ENCODE peak calls at places on chromosomes 3 and 15, in four cellular contexts. X is fibroblast of lung, J is AG04450, P is HepG2. U is an unnamed sample.

GRCh38 chr3:109257269-109257668 is 59.0 kb downstream of the DPPA2 start:
- DNase-seq in X (peak; percentile 84), J (peak; percentile 10), P (no peak), U (no peak)

GRCh38 chr3:17913349-17913748 is 170.9 kb upstream of the TBC1D5 start:
- DNase-seq in X (no peak), J (no peak), P (no peak), U (no peak)

GRCh38 chr15:49255966-49256759 is 86.1 kb downstream of the GALK2 start:
- DNase-seq in X (peak; percentile 91), J (peak; percentile 45), P (no peak), U (no peak)

GRCh38 chr3:150050510-150050909 is 79.8 kb upstream of the PFN2 start:
- DNase-seq in X (no peak), J (no peak), P (no peak), U (no peak)

GRCh38 chr15:94174399-94174802 is 57.0 kb upstream of the MCTP2 start:
- DNase-seq in X (peak; percentile 8), J (peak; percentile 50), P (no peak), U (no peak)

GRCh38 chr3:94065819-94066218 is 3.0 kb downstream of the NSUN3 start:
- DNase-seq in X (no peak), J (no peak), P (no peak), U (no peak)

GRCh38 chr3:45546636-45547201 is 47.8 kb upstream of the LIMD1 start:
- DNase-seq in X (no peak), J (no peak), P (peak; percentile 16), U (no peak)

GRCh38 chr3:149678365-149678948 is 20.6 kb upstream of the WWTR1 start:
- DNase-seq in X (no peak), J (no peak), P (no peak), U (no peak)

GRCh38 chr3:125132815-125133214 is 77.0 kb upstream of the HEG1 start:
- DNase-seq in X (no peak), J (no peak), P (no peak), U (no peak)

GRCh38 chr3:37223084-37223975 is 48.9 kb upstream of the LRRFIP2 start:
- DNase-seq in X (no peak), J (no peak), P (peak; percentile 29), U (no peak)

GRCh38 chr3:107272471-107272870 is 104.8 kb upstream of the CCDC54 start:
- DNase-seq in X (no peak), J (no peak), P (no peak), U (no peak)

GRCh38 chr3:150059241-150059640 is 88.5 kb upstream of the PFN2 start:
- DNase-seq in X (no peak), J (no peak), P (no peak), U (no peak)

GRCh38 chr3:149487598-149488197 is 13.2 kb downstream of the TM4SF4 start:
- DNase-seq in X (no peak), J (no peak), P (no peak), U (no peak)

DNA sequence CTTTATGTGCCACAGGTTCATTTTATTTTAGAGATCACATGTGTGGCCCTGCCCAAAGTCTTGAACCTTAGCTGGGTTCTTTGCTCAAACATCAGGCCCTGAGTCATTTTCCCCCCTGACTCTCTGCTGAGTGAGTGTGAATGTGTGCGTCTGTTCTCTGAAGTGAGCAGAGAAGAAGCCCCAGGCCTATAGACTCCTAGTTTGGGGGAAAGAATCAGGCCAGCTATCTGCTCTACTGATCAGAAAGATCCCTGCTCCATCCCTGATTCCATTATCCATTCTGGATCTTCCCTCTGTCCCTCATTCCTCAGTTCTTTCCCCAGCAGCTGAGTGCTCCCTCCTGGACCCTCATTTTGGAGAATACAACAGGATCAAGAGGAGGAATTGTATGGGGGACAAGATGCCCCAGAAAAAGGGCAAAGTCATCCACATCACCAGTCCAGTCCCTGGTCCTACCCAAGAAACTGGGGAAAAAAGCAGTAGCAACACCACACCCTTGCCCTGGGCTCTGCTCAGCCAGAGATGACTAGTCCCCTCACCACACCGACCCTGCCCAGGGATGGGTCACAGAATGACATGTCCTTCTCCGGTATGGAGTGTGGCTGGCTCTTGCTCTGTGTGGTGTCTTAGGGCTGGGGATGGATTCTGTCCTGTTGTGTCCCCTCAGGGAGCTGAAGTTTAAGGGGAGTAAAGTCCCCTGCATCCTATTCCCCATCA is 3.2 kb downstream of the DUOX1 start:
- DNase-seq in X (no peak), J (no peak), P (no peak), U (no peak)
- H3K27me3 ChIP-seq in X (peaks cover 65% of the 10 kb centered on the region), J (peaks cover 81% of the 10 kb centered on the region), P (peaks cover 18% of the 10 kb centered on the region), U (peaks cover 10% of the 10 kb centered on the region)

DNA sequence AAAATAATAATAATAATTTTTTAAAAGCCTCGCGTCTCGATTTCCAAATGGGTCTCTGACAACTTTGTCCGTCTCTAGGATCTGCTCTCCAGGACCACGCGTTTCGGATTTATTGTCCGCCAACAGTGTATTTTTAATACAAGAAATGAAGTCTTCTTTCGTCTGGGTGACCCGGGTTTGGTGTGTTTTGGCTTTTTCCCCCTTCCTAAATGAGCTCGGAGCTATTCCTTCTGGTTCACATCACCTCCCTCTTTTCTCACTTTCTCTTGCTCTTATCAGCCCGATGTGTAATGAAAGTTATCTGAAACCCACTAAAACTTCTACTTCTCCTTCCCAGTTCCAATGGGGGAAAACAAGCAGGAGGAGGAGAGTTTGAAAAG is 516.7 kb downstream of the MECOM start:
- DNase-seq in X (peak; percentile 50), J (no peak), P (no peak), U (no peak)
- H3K4me3 ChIP-seq in X (peak overlapping the region; percentile 83), J (peak overlapping the region; percentile 76), P (peak overlapping the region; percentile 47), U (peak overlapping the region; percentile 88)

DNA sequence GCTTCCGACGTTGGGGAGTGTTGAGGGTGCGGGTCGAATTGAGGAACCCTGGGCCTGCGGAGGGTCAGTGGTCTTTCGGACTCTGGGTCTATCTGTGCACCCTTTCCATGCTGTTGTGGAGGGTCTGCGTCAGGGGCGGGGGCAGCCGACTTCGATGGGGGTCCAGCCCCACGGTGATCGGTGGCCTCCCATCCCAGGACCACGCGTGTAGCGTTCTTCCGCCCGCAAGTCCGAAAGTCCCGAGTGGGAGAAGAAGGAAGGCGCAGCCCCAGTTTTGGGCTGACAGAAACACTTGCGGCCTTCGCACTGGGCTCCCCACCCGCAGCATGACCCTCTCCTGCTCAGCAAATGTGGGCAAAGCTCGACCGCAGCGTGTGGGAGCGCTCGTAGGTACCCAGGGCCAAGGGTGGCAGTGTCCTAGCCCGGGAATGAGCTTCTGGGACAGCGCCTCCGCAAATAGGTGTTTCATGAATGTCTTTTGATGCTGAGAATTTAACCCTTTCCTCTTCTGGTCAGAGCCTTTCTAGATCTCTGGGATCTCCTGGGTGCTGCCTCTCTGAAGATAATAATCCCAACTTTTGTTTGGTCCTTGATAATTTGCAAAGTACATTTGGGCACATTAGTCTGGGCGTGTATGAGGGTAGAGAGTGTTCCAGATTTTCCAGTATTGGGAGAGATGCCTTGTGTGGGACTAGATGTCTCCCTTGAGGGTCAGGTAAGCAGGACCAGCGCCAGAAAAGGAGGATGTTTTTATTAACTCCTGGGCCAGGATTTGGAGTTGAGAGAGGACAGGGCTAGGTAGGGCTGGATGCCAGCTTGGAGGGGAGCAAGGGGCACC is 2.3 kb upstream of the DLL4 start:
- DNase-seq in X (no peak), J (no peak), P (no peak), U (no peak)
- H3K27me3 ChIP-seq in X (peaks cover 47% of the 10 kb centered on the region), J (peaks cover 42% of the 10 kb centered on the region), P (peaks cover 89% of the 10 kb centered on the region), U (peaks cover 13% of the 10 kb centered on the region)

GRCh38 chr15:29242466-29243242 is 27.0 kb downstream of the NSMCE3 start:
- DNase-seq in X (peak; percentile 9), J (no peak), P (no peak), U (no peak)

GRCh38 chr15:29244544-29244943 is 25.1 kb downstream of the NSMCE3 start:
- DNase-seq in X (no peak), J (no peak), P (no peak), U (no peak)
- H3K4me3 ChIP-seq in X (no peak overlapping the region), J (no peak overlapping the region), P (no peak overlapping the region), U (no peak overlapping the region)

GRCh38 chr3:62873672-62874397 is 1.4 kb downstream of the CADPS start:
- DNase-seq in X (peak; percentile 11), J (no peak), P (no peak), U (no peak)
- H3K27me3 ChIP-seq in X (peaks cover 5% of the 10 kb centered on the region), J (peaks cover 28% of the 10 kb centered on the region), P (no peaks in the 10 kb centered on the region), U (peaks cover 10% of the 10 kb centered on the region)

GRCh38 chr3:13073042-13073906 is at the start of gene IQSEC1:
- DNase-seq in X (peak; percentile 9), J (no peak), P (no peak), U (no peak)
- H3K4me3 ChIP-seq in X (no peak within 1 kb of the TSS), J (no peak within 1 kb of the TSS), P (no peak within 1 kb of the TSS), U (peak within 1 kb of the TSS; percentile 63)

GRCh38 chr3:186787642-186788481 is 4.5 kb downstream of the EIF4A2 start:
- DNase-seq in X (no peak), J (no peak), P (no peak), U (no peak)
- H3K27me3 ChIP-seq in X (no peaks in the 10 kb centered on the region), J (no peaks in the 10 kb centered on the region), P (no peaks in the 10 kb centered on the region), U (no peaks in the 10 kb centered on the region)

DNA sequence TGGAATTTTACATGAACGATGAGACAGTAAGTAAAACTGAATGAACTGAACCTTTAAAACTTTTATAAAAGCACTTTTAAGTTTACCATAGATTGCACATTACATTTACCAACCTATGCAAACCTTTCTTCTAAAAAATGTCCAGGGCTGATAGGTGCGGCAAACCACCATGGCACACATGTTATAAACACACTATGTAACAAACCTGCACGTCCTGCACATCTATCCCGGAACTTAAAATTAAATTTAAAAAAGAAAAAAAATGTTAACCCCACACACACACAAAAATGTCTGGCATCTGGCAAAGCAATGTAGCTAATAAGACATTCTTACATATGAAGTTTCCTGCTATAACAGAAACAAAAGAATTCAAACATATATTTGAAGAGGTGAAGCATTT is 613 bp downstream of the NRG4 start:
- DNase-seq in X (peak; percentile 0), J (no peak), P (no peak), U (no peak)
- H3K4me3 ChIP-seq in X (peak overlapping the region; percentile 30), J (no peak overlapping the region), P (no peak overlapping the region), U (peak overlapping the region; percentile 21)